ENCODE peak calls at places on chromosomes 12 and 14, in seven cellular contexts. S, J, Y, I, X, G and T are unnamed samples.

GRCh38 chr14:101196795-101197590 is 293.5 kb upstream of the RTL1 start:
- DNase-seq in G (no peak), I (peak; percentile 24), J (no peak), X (no peak), S (no peak), Y (no peak), T (no peak)

GRCh38 chr14:71497645-71498086 is 434.6 kb upstream of the RGS6 start:
- DNase-seq in J (no peak), X (no peak), Y (no peak), G (no peak), I (no peak), S (no peak), T (peak; percentile 67)

GRCh38 chr14:84340938-84341337 is 1189.0 kb upstream of the FLRT2 start:
- DNase-seq in G (no peak), X (no peak), I (no peak), S (no peak), Y (no peak), J (no peak), T (peak; percentile 13)

GRCh38 chr12:5197127-5197526 is 153.4 kb downstream of the KCNA5 start:
- DNase-seq in G (no peak), J (no peak), S (no peak), I (no peak), Y (no peak), X (no peak), T (no peak)

GRCh38 chr14:30034049-30034635 is 106.5 kb upstream of the PRKD1 start:
- DNase-seq in S (no peak), Y (no peak), G (no peak), I (no peak), J (no peak), X (no peak), T (peak; percentile 40)

GRCh38 chr12:64169999-64170398 is 52.1 kb downstream of the KICS2 start:
- DNase-seq in I (no peak), X (no peak), Y (no peak), G (no peak), S (no peak), J (no peak), T (no peak)

GRCh38 chr12:67237231-67237630 is 31.9 kb upstream of the CAND1 start:
- DNase-seq in S (no peak), G (no peak), Y (no peak), J (no peak), I (no peak), X (no peak), T (no peak)

GRCh38 chr14:21205026-21205677 is 49.3 kb upstream of the OR5AU1 start:
- DNase-seq in J (no peak), I (no peak), G (no peak), Y (no peak), X (no peak), S (no peak), T (no peak)

GRCh38 chr12:96375841-96376249 is 24.4 kb downstream of the CDK17 start:
- DNase-seq in G (no peak), Y (no peak), J (no peak), X (no peak), S (no peak), I (no peak), T (no peak)

GRCh38 chr14:88005978-88006851 is 1.3 kb downstream of the GPR65 start:
- DNase-seq in J (no peak), G (peak; percentile 40), I (peak; percentile 47), Y (peak; percentile 76), X (no peak), S (peak; percentile 83), T (no peak)

GRCh38 chr12:44193281-44193680 is 357.4 kb downstream of the TMEM117 start:
- DNase-seq in S (no peak), X (no peak), Y (no peak), J (no peak), I (no peak), G (no peak), T (no peak)